ENCODE peak calls at places on chromosomes 12 and 14, in five cellular contexts. One of them, this sample, is unnamed.

GRCh38 chr12:92571169-92571568 is 131.6 kb upstream of the PLEKHG7 start:
- DNase-seq in A549: no peak
- DNase-seq in left lobe of liver: no peak
- DNase-seq in NCI-H226: no peak
- DNase-seq in psoas muscle: no peak
- DNase-seq in this sample: no peak

GRCh38 chr12:92614041-92614440 is 88.7 kb upstream of the PLEKHG7 start:
- DNase-seq in A549: no peak
- DNase-seq in left lobe of liver: no peak
- DNase-seq in NCI-H226: no peak
- DNase-seq in psoas muscle: no peak
- DNase-seq in this sample: no peak

GRCh38 chr12:65463082-65463481 is 184.6 kb downstream of the MSRB3 start:
- DNase-seq in A549: no peak
- DNase-seq in left lobe of liver: no peak
- DNase-seq in NCI-H226: no peak
- DNase-seq in psoas muscle: no peak
- DNase-seq in this sample: no peak

GRCh38 chr14:76985021-76985420 is 43.5 kb downstream of the IRF2BPL start:
- DNase-seq in A549: no peak
- DNase-seq in left lobe of liver: no peak
- DNase-seq in NCI-H226: no peak
- DNase-seq in psoas muscle: no peak
- DNase-seq in this sample: no peak

GRCh38 chr12:55713721-55714120 is 2.1 kb upstream of the BLOC1S1 start:
- DNase-seq in A549: peak
- DNase-seq in left lobe of liver: no peak
- DNase-seq in NCI-H226: peak
- DNase-seq in psoas muscle: no peak
- DNase-seq in this sample: no peak

GRCh38 chr12:122399592-122400373 is 22.7 kb downstream of the CLIP1 start:
- DNase-seq in A549: peak
- DNase-seq in left lobe of liver: peak
- DNase-seq in NCI-H226: peak
- DNase-seq in psoas muscle: peak
- DNase-seq in this sample: no peak

GRCh38 chr12:93990832-93991748 is 157.3 kb upstream of the PLXNC1 start:
- DNase-seq in A549: peak
- DNase-seq in left lobe of liver: no peak
- DNase-seq in NCI-H226: no peak
- DNase-seq in psoas muscle: peak
- DNase-seq in this sample: no peak

GRCh38 chr12:116783503-116784237 is 45.6 kb downstream of the RNFT2 start:
- DNase-seq in A549: no peak
- DNase-seq in left lobe of liver: no peak
- DNase-seq in NCI-H226: no peak
- DNase-seq in psoas muscle: no peak
- DNase-seq in this sample: no peak

GRCh38 chr12:27521066-27521465 is 2.9 kb upstream of the PPFIBP1 start:
- DNase-seq in A549: no peak
- DNase-seq in left lobe of liver: no peak
- DNase-seq in NCI-H226: peak
- DNase-seq in psoas muscle: no peak
- DNase-seq in this sample: no peak

This sample was measured in effector CD8-positive, alpha-beta T cell.